ENCODE peak calls at places on chromosomes 7 and 10, in five cellular contexts. N, F, C, I and T are unnamed samples.

GRCh38 chr7:30019960-30020359 is 6.5 kb downstream of the FKBP14 start:
- DNase-seq in N (no peak), F (peak), C (no peak), I (peak), T (no peak)

GRCh38 chr7:103106336-103107070 is 31.6 kb downstream of the ARMC10 start:
- DNase-seq in N (no peak), F (peak), C (no peak), I (no peak), T (no peak)

GRCh38 chr10:50554995-50555568 is 68.7 kb downstream of the SGMS1 start:
- DNase-seq in N (no peak), F (peak), C (no peak), I (no peak), T (no peak)

GRCh38 chr10:62079885-62080559 is 178.5 kb downstream of the ARID5B start:
- DNase-seq in N (no peak), F (no peak), C (no peak), I (no peak), T (no peak)

GRCh38 chr7:7799138-7799537 is 80.7 kb upstream of the RPA3 start:
- DNase-seq in N (no peak), F (peak), C (peak), I (peak), T (no peak)

GRCh38 chr10:64558094-64558870 is 1037.1 kb downstream of the REEP3 start:
- DNase-seq in N (no peak), F (no peak), C (no peak), I (no peak), T (no peak)

GRCh38 chr10:131487822-131488221 is 176.3 kb upstream of the TCERG1L start:
- DNase-seq in N (no peak), F (no peak), C (no peak), I (no peak), T (no peak)

GRCh38 chr10:124296121-124296812 is 122.5 kb downstream of the OAT start:
- DNase-seq in N (no peak), F (no peak), C (peak), I (no peak), T (no peak)

GRCh38 chr7:143434660-143435059 is 8.6 kb upstream of the TAS2R60 start:
- DNase-seq in N (no peak), F (no peak), C (peak), I (no peak), T (no peak)

GRCh38 chr7:7321681-7322080 is 139.3 kb downstream of the C1GALT1 start:
- DNase-seq in N (no peak), F (no peak), C (peak), I (peak), T (no peak)

GRCh38 chr7:134431805-134432204 is 27.1 kb downstream of the AKR1B1 start:
- DNase-seq in N (no peak), F (no peak), C (no peak), I (no peak), T (no peak)

GRCh38 chr10:121678631-121679174 is 80.5 kb upstream of the FGFR2 start:
- DNase-seq in N (no peak), F (no peak), C (no peak), I (no peak), T (no peak)

GRCh38 chr7:91182819-91183405 is 81.3 kb upstream of the FZD1 start:
- DNase-seq in N (peak), F (peak), C (peak), I (peak), T (peak)

GRCh38 chr7:41911792-41912191 is 208.9 kb upstream of the INHBA start:
- DNase-seq in N (no peak), F (no peak), C (peak), I (peak), T (no peak)

GRCh38 chr7:14698239-14698638 is 204.3 kb downstream of the DGKB start:
- DNase-seq in N (no peak), F (no peak), C (peak), I (no peak), T (no peak)

GRCh38 chr10:66501356-66501755 is 424.5 kb upstream of the LRRTM3 start:
- DNase-seq in N (no peak), F (no peak), C (no peak), I (no peak), T (no peak)

GRCh38 chr7:7867835-7868234 is 100.8 kb upstream of the GLCCI1 start:
- DNase-seq in N (no peak), F (no peak), C (no peak), I (no peak), T (no peak)

GRCh38 chr7:120304674-120305073 is 31.7 kb downstream of the KCND2 start:
- DNase-seq in N (no peak), F (no peak), C (no peak), I (no peak), T (no peak)

GRCh38 chr7:139588632-139589031 is 65.1 kb downstream of the CLEC2L start:
- DNase-seq in N (no peak), F (peak), C (peak), I (no peak), T (no peak)

GRCh38 chr7:97337849-97338248 is 220.4 kb downstream of the SDHAF3 start:
- DNase-seq in N (no peak), F (no peak), C (no peak), I (no peak), T (no peak)

GRCh38 chr10:76010703-76011102 is 579.3 kb downstream of the LRMDA start:
- DNase-seq in N (peak), F (no peak), C (peak), I (no peak), T (no peak)

GRCh38 chr7:157708896-157709295 is 372.1 kb downstream of the DNAJB6 start:
- DNase-seq in N (no peak), F (no peak), C (no peak), I (no peak), T (no peak)

GRCh38 chr10:24384954-24385353 is 176.0 kb downstream of the KIAA1217 start:
- DNase-seq in N (no peak), F (peak), C (peak), I (no peak), T (no peak)

GRCh38 chr10:71747808-71748523 is 25.4 kb downstream of the VSIR start:
- DNase-seq in N (no peak), F (no peak), C (no peak), I (peak), T (no peak)

GRCh38 chr7:15167912-15168311 is 265.4 kb upstream of the DGKB start:
- DNase-seq in N (no peak), F (no peak), C (no peak), I (no peak), T (no peak)

GRCh38 chr7:27921081-27921836 is 181.3 kb downstream of the TAX1BP1 start:
- DNase-seq in N (peak), F (peak), C (peak), I (peak), T (peak)

GRCh38 chr7:55573234-55573504 is 867 bp upstream of the VOPP1 start:
- DNase-seq in N (no peak), F (no peak), C (no peak), I (no peak), T (no peak)

GRCh38 chr10:8453587-8453986 is 399.1 kb downstream of the GATA3 start:
- DNase-seq in N (no peak), F (peak), C (peak), I (no peak), T (no peak)

GRCh38 chr10:59880019-59880717 is 26.2 kb downstream of the CCDC6 start:
- DNase-seq in N (no peak), F (no peak), C (no peak), I (no peak), T (no peak)

GRCh38 chr10:31353574-31353973 is 34.6 kb downstream of the ZEB1 start:
- DNase-seq in N (peak), F (peak), C (peak), I (peak), T (peak)

GRCh38 chr10:112678987-112679386 is 232.0 kb downstream of the VTI1A start:
- DNase-seq in N (no peak), F (no peak), C (no peak), I (no peak), T (no peak)

GRCh38 chr10:51156913-51157312 is 82.6 kb downstream of the PRKG1 start:
- DNase-seq in N (no peak), F (peak), C (peak), I (no peak), T (no peak)

GRCh38 chr7:104111294-104111693 is 96.5 kb downstream of the ORC5 start:
- DNase-seq in N (no peak), F (no peak), C (no peak), I (no peak), T (no peak)